ENCODE peak calls at places on chromosomes 4 and X, in eight cellular contexts. U is NAMALWA; Y is LoVo; K is lower lobe of right lung; S is mucosa of descending colon; H is Caki2; P is HFFc6; R is effector CD8-positive, alpha-beta T cell. B is an unnamed sample.
A peak's percentile ranks its signal among the peaks of the same experiment; 100 is the strongest.

GRCh38 chr4:1398686-1399507 is 7.3 kb downstream of the NKX1-1 start:
- DNase-seq in U (no peak), Y (no peak), K (peak; percentile 16), S (peak; percentile 37), H (no peak), P (no peak), R (no peak), B (no peak)

GRCh38 chr4:108315699-108316098 is 147.0 kb upstream of the LEF1 start:
- DNase-seq in U (no peak), Y (no peak), K (no peak), S (no peak), H (no peak), P (no peak), R (no peak), B (no peak)

GRCh38 chrX:97398030-97398551 is 514.4 kb downstream of the RPA4 start:
- DNase-seq in U (no peak), Y (no peak), K (no peak), S (no peak), H (no peak), P (no peak), R (no peak), B (no peak)

GRCh38 chr4:151486166-151486565 is 77.2 kb downstream of the FHIP1A start:
- DNase-seq in U (no peak), Y (no peak), K (no peak), S (no peak), H (no peak), P (peak; percentile 85), R (no peak), B (no peak)

GRCh38 chrX:140766024-140766611 is 56.6 kb downstream of the LINC00632 start:
- DNase-seq in U (peak; percentile 71), Y (peak; percentile 11), K (no peak), S (peak; percentile 22), H (peak; percentile 61), P (peak; percentile 53), R (peak; percentile 19), B (peak; percentile 3)

GRCh38 chrX:53678667-53679066 is 7.9 kb downstream of the HUWE1 start:
- DNase-seq in U (peak; percentile 26), Y (no peak), K (no peak), S (no peak), H (no peak), P (no peak), R (no peak), B (no peak)

GRCh38 chr4:128468485-128468989 is 180.9 kb upstream of the PGRMC2 start:
- DNase-seq in U (no peak), Y (peak; percentile 27), K (no peak), S (no peak), H (peak; percentile 45), P (peak; percentile 97), R (no peak), B (peak; percentile 93)

GRCh38 chrX:154800508-154801207 is 4.6 kb downstream of the MPP1 start:
- DNase-seq in U (no peak), Y (no peak), K (no peak), S (no peak), H (no peak), P (no peak), R (no peak), B (peak; percentile 80)

GRCh38 chrX:107429090-107429489 is 20.4 kb upstream of the FRMPD3 start:
- DNase-seq in U (peak; percentile 46), Y (peak; percentile 15), K (no peak), S (no peak), H (no peak), P (peak; percentile 14), R (no peak), B (peak; percentile 14)

GRCh38 chrX:34546366-34546765 is 110.7 kb downstream of the TMEM47 start:
- DNase-seq in U (no peak), Y (no peak), K (no peak), S (no peak), H (no peak), P (no peak), R (no peak), B (no peak)

GRCh38 chrX:4547218-4547836 is 833.9 kb upstream of the PRKX start:
- DNase-seq in U (peak; percentile 46), Y (peak; percentile 23), K (peak; percentile 43), S (no peak), H (peak; percentile 7), P (peak; percentile 1), R (peak; percentile 1), B (peak; percentile 2)

GRCh38 chr4:89212666-89213381 is 94.8 kb downstream of the GPRIN3 start:
- DNase-seq in U (no peak), Y (no peak), K (no peak), S (no peak), H (no peak), P (peak; percentile 12), R (no peak), B (no peak)

GRCh38 chrX:26574208-26574607 is 358.2 kb downstream of the MAGEB5 start:
- DNase-seq in U (no peak), Y (no peak), K (no peak), S (no peak), H (no peak), P (no peak), R (no peak), B (no peak)

GRCh38 chr4:143381171-143382118 is 44.8 kb downstream of the GAB1 start:
- DNase-seq in U (peak; percentile 70), Y (no peak), K (peak; percentile 63), S (peak; percentile 64), H (no peak), P (peak; percentile 78), R (no peak), B (peak; percentile 68)

GRCh38 chr4:127484101-127484500 is 148.7 kb upstream of the INTU start:
- DNase-seq in U (no peak), Y (no peak), K (no peak), S (no peak), H (no peak), P (no peak), R (no peak), B (no peak)

GRCh38 chrX:67587946-67588624 is 44.3 kb downstream of the AR start:
- DNase-seq in U (no peak), Y (no peak), K (no peak), S (no peak), H (peak; percentile 6), P (no peak), R (no peak), B (no peak)

GRCh38 chr4:78347527-78347926 is 204.0 kb upstream of the ANXA3 start:
- DNase-seq in U (no peak), Y (no peak), K (no peak), S (no peak), H (no peak), P (no peak), R (no peak), B (no peak)

GRCh38 chrX:10620121-10620699 is at the start of gene MID1:
- DNase-seq in U (no peak), Y (peak; percentile 38), K (peak; percentile 64), S (peak; percentile 69), H (peak; percentile 80), P (peak; percentile 77), R (no peak), B (peak; percentile 55)

GRCh38 chr4:186204103-186204559 is 12.8 kb downstream of the CYP4V2 start:
- DNase-seq in U (no peak), Y (no peak), K (no peak), S (no peak), H (no peak), P (no peak), R (peak; percentile 74), B (peak; percentile 66)

GRCh38 chr4:37745946-37746345 is 59.8 kb upstream of the RELL1 start:
- DNase-seq in U (no peak), Y (no peak), K (no peak), S (no peak), H (no peak), P (no peak), R (no peak), B (no peak)

GRCh38 chr4:16067515-16067914 is 16.3 kb downstream of the PROM1 start:
- DNase-seq in U (no peak), Y (no peak), K (no peak), S (no peak), H (no peak), P (no peak), R (no peak), B (peak; percentile 70)

GRCh38 chrX:56728321-56728720 is 722 bp upstream of the NBDY start:
- DNase-seq in U (peak; percentile 20), Y (no peak), K (no peak), S (no peak), H (no peak), P (no peak), R (no peak), B (no peak)

GRCh38 chr4:13483142-13484044 is 747 bp downstream of the RAB28 start:
- DNase-seq in U (peak; percentile 48), Y (peak; percentile 21), K (no peak), S (no peak), H (peak; percentile 60), P (peak; percentile 79), R (peak; percentile 7), B (peak; percentile 32)

GRCh38 chr4:106868381-106869035 is 167.6 kb downstream of the DKK2 start:
- DNase-seq in U (no peak), Y (no peak), K (no peak), S (no peak), H (no peak), P (no peak), R (no peak), B (peak; percentile 8)

GRCh38 chr4:29423836-29424721 is 1296.1 kb upstream of the PCDH7 start:
- DNase-seq in U (no peak), Y (peak; percentile 2), K (no peak), S (no peak), H (peak; percentile 64), P (peak; percentile 90), R (no peak), B (no peak)

GRCh38 chr4:114383055-114383454 is 215.6 kb upstream of the UGT8 start:
- DNase-seq in U (no peak), Y (no peak), K (no peak), S (no peak), H (no peak), P (peak; percentile 55), R (no peak), B (no peak)

B was measured in small intestine.